ENCODE peak calls at places on chromosomes 1 and 21, in ten cellular contexts. One of them, this sample, is unnamed.

GRCh38 chr1:173411835-173412742 is 65.0 kb upstream of the PRDX6 start:
- DNase-seq in left lung: no peak
- DNase-seq in psoas muscle: no peak
- DNase-seq in fibroblast of lung: peak; percentile 89
- DNase-seq in heart right ventricle: no peak
- DNase-seq in uterus: no peak
- DNase-seq in bronchial epithelial cell: no peak
- DNase-seq in transverse colon: no peak
- DNase-seq in CD8-positive, alpha-beta T cell: no peak
- DNase-seq in glutamatergic neuron: no peak
- DNase-seq in this sample: no peak

GRCh38 chr1:53320646-53321045 is 7.2 kb downstream of the LRP8 start:
- DNase-seq in heart right ventricle: no peak
- DNase-seq in CD8-positive, alpha-beta T cell: no peak
- DNase-seq in transverse colon: no peak
- DNase-seq in fibroblast of lung: no peak
- DNase-seq in glutamatergic neuron: peak; percentile 12
- DNase-seq in psoas muscle: no peak
- DNase-seq in bronchial epithelial cell: no peak
- DNase-seq in left lung: peak; percentile 15
- DNase-seq in uterus: no peak
- DNase-seq in this sample: no peak

GRCh38 chr1:224095867-224096266 is 18.0 kb upstream of the FBXO28 start:
- DNase-seq in transverse colon: no peak
- DNase-seq in uterus: no peak
- DNase-seq in heart right ventricle: no peak
- DNase-seq in psoas muscle: no peak
- DNase-seq in bronchial epithelial cell: no peak
- DNase-seq in fibroblast of lung: no peak
- DNase-seq in left lung: no peak
- DNase-seq in glutamatergic neuron: no peak
- DNase-seq in CD8-positive, alpha-beta T cell: no peak
- DNase-seq in this sample: no peak

GRCh38 chr1:230123280-230124186 is 56.5 kb downstream of the GALNT2 start:
- DNase-seq in uterus: no peak
- DNase-seq in CD8-positive, alpha-beta T cell: no peak
- DNase-seq in transverse colon: no peak
- DNase-seq in psoas muscle: no peak
- DNase-seq in heart right ventricle: no peak
- DNase-seq in bronchial epithelial cell: no peak
- DNase-seq in glutamatergic neuron: no peak
- DNase-seq in fibroblast of lung: peak; percentile 70
- DNase-seq in left lung: no peak
- DNase-seq in this sample: no peak

GRCh38 chr1:116254776-116255175 is 118.3 kb upstream of the ATP1A1 start:
- DNase-seq in psoas muscle: no peak
- DNase-seq in fibroblast of lung: peak; percentile 1
- DNase-seq in glutamatergic neuron: no peak
- DNase-seq in uterus: no peak
- DNase-seq in bronchial epithelial cell: peak; percentile 38
- DNase-seq in transverse colon: peak; percentile 79
- DNase-seq in CD8-positive, alpha-beta T cell: no peak
- DNase-seq in heart right ventricle: no peak
- DNase-seq in left lung: no peak
- DNase-seq in this sample: no peak

GRCh38 chr21:25952306-25952705 is 217.5 kb downstream of the GABPA start:
- DNase-seq in left lung: no peak
- DNase-seq in glutamatergic neuron: no peak
- DNase-seq in fibroblast of lung: no peak
- DNase-seq in CD8-positive, alpha-beta T cell: no peak
- DNase-seq in transverse colon: no peak
- DNase-seq in bronchial epithelial cell: no peak
- DNase-seq in heart right ventricle: no peak
- DNase-seq in uterus: no peak
- DNase-seq in psoas muscle: no peak
- DNase-seq in this sample: no peak

GRCh38 chr1:64062941-64063581 is 140.4 kb upstream of the UBE2U start:
- DNase-seq in heart right ventricle: no peak
- DNase-seq in left lung: no peak
- DNase-seq in transverse colon: no peak
- DNase-seq in psoas muscle: no peak
- DNase-seq in bronchial epithelial cell: no peak
- DNase-seq in glutamatergic neuron: no peak
- DNase-seq in fibroblast of lung: peak; percentile 40
- DNase-seq in CD8-positive, alpha-beta T cell: no peak
- DNase-seq in uterus: no peak
- DNase-seq in this sample: no peak

GRCh38 chr1:197437891-197438853 is 170.1 kb downstream of the CRB1 start:
- DNase-seq in transverse colon: no peak
- DNase-seq in psoas muscle: no peak
- DNase-seq in glutamatergic neuron: no peak
- DNase-seq in left lung: no peak
- DNase-seq in fibroblast of lung: peak; percentile 82
- DNase-seq in heart right ventricle: no peak
- DNase-seq in CD8-positive, alpha-beta T cell: no peak
- DNase-seq in uterus: no peak
- DNase-seq in bronchial epithelial cell: no peak
- DNase-seq in this sample: no peak

GRCh38 chr1:162324391-162324790 is 52.3 kb downstream of the SPATA46 start:
- DNase-seq in left lung: no peak
- DNase-seq in transverse colon: no peak
- DNase-seq in heart right ventricle: no peak
- DNase-seq in bronchial epithelial cell: no peak
- DNase-seq in psoas muscle: no peak
- DNase-seq in CD8-positive, alpha-beta T cell: no peak
- DNase-seq in uterus: no peak
- DNase-seq in glutamatergic neuron: no peak
- DNase-seq in fibroblast of lung: peak; percentile 65
- DNase-seq in this sample: no peak

GRCh38 chr1:162317659-162318058 is 59.0 kb downstream of the SPATA46 start:
- DNase-seq in bronchial epithelial cell: no peak
- DNase-seq in left lung: no peak
- DNase-seq in psoas muscle: no peak
- DNase-seq in transverse colon: no peak
- DNase-seq in fibroblast of lung: no peak
- DNase-seq in glutamatergic neuron: no peak
- DNase-seq in CD8-positive, alpha-beta T cell: no peak
- DNase-seq in uterus: no peak
- DNase-seq in heart right ventricle: no peak
- DNase-seq in this sample: no peak

GRCh38 chr1:162323023-162323422 is 53.6 kb downstream of the SPATA46 start:
- DNase-seq in CD8-positive, alpha-beta T cell: no peak
- DNase-seq in fibroblast of lung: peak; percentile 24
- DNase-seq in uterus: no peak
- DNase-seq in transverse colon: no peak
- DNase-seq in bronchial epithelial cell: no peak
- DNase-seq in left lung: no peak
- DNase-seq in heart right ventricle: no peak
- DNase-seq in psoas muscle: no peak
- DNase-seq in glutamatergic neuron: no peak
- DNase-seq in this sample: no peak

GRCh38 chr1:162319510-162320160 is 57.0 kb downstream of the SPATA46 start:
- DNase-seq in glutamatergic neuron: peak; percentile 22
- DNase-seq in left lung: no peak
- DNase-seq in heart right ventricle: no peak
- DNase-seq in transverse colon: no peak
- DNase-seq in bronchial epithelial cell: peak; percentile 45
- DNase-seq in CD8-positive, alpha-beta T cell: no peak
- DNase-seq in psoas muscle: no peak
- DNase-seq in fibroblast of lung: peak; percentile 85
- DNase-seq in uterus: no peak
- DNase-seq in this sample: no peak

GRCh38 chr1:162321809-162322422 is 54.7 kb downstream of the SPATA46 start:
- DNase-seq in CD8-positive, alpha-beta T cell: no peak
- DNase-seq in psoas muscle: no peak
- DNase-seq in left lung: no peak
- DNase-seq in glutamatergic neuron: no peak
- DNase-seq in uterus: no peak
- DNase-seq in transverse colon: peak; percentile 20
- DNase-seq in bronchial epithelial cell: no peak
- DNase-seq in fibroblast of lung: no peak
- DNase-seq in heart right ventricle: no peak
- DNase-seq in this sample: no peak
- TF ChIP-seq CTCF in CD8-positive, alpha-beta T cell: no peak
- TF ChIP-seq CTCF in psoas muscle: no peak
- TF ChIP-seq CTCF in left lung: no peak
- TF ChIP-seq CTCF in glutamatergic neuron: no peak
- TF ChIP-seq CTCF in uterus: no peak
- TF ChIP-seq CTCF in transverse colon: no peak
- TF ChIP-seq CTCF in bronchial epithelial cell: no peak
- TF ChIP-seq CTCF in fibroblast of lung: no peak
- TF ChIP-seq CTCF in heart right ventricle: no peak
- TF ChIP-seq CTCF in this sample: no peak

GRCh38 chr1:119136401-119136800 is 4.1 kb downstream of the WARS2 start:
- DNase-seq in CD8-positive, alpha-beta T cell: no peak
- DNase-seq in transverse colon: no peak
- DNase-seq in fibroblast of lung: peak; percentile 63
- DNase-seq in uterus: no peak
- DNase-seq in psoas muscle: no peak
- DNase-seq in heart right ventricle: no peak
- DNase-seq in left lung: no peak
- DNase-seq in glutamatergic neuron: no peak
- DNase-seq in bronchial epithelial cell: peak; percentile 82
- DNase-seq in this sample: no peak
- TF ChIP-seq CTCF in CD8-positive, alpha-beta T cell: no peak
- TF ChIP-seq CTCF in transverse colon: no peak
- TF ChIP-seq CTCF in fibroblast of lung: no peak
- TF ChIP-seq CTCF in uterus: no peak
- TF ChIP-seq CTCF in psoas muscle: no peak
- TF ChIP-seq CTCF in heart right ventricle: no peak
- TF ChIP-seq CTCF in left lung: no peak
- TF ChIP-seq CTCF in glutamatergic neuron: no peak
- TF ChIP-seq CTCF in bronchial epithelial cell: no peak
- TF ChIP-seq CTCF in this sample: no peak

DNA sequence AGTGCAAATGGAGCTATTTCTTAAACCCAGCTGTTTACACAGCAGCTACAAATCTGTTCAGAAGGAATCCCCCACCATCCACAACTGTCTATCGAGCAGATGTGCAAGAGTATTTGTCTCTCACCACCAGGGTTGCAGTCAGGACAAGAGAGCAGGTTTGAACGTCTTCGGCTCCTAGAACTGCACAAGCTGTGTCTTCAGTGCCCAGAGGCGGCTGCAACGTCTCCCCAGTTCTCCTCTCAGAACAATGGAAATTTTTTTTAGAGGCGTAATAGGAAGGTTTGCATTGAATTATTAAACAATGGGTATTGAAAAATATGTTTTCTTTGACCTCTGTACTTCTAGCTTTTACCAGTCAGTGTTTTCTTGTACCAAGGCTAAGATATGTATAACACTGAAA is 7.3 kb downstream of the OVAAL start:
- DNase-seq in heart right ventricle: no peak
- DNase-seq in glutamatergic neuron: no peak
- DNase-seq in bronchial epithelial cell: no peak
- DNase-seq in uterus: no peak
- DNase-seq in CD8-positive, alpha-beta T cell: no peak
- DNase-seq in psoas muscle: no peak
- DNase-seq in transverse colon: no peak
- DNase-seq in left lung: no peak
- DNase-seq in fibroblast of lung: no peak
- DNase-seq in this sample: no peak
- TF ChIP-seq CTCF in heart right ventricle: no peak
- TF ChIP-seq CTCF in glutamatergic neuron: no peak
- TF ChIP-seq CTCF in bronchial epithelial cell: no peak
- TF ChIP-seq CTCF in uterus: no peak
- TF ChIP-seq CTCF in CD8-positive, alpha-beta T cell: no peak
- TF ChIP-seq CTCF in psoas muscle: no peak
- TF ChIP-seq CTCF in transverse colon: no peak
- TF ChIP-seq CTCF in left lung: no peak
- TF ChIP-seq CTCF in fibroblast of lung: no peak
- TF ChIP-seq CTCF in this sample: no peak

GRCh38 chr1:70487471-70487840 is 76.4 kb downstream of the CTH start:
- DNase-seq in transverse colon: no peak
- DNase-seq in fibroblast of lung: no peak
- DNase-seq in CD8-positive, alpha-beta T cell: no peak
- DNase-seq in uterus: no peak
- DNase-seq in glutamatergic neuron: no peak
- DNase-seq in left lung: no peak
- DNase-seq in bronchial epithelial cell: no peak
- DNase-seq in psoas muscle: no peak
- DNase-seq in heart right ventricle: no peak
- DNase-seq in this sample: no peak

GRCh38 chr1:70485624-70486023 is 74.6 kb downstream of the CTH start:
- DNase-seq in heart right ventricle: no peak
- DNase-seq in glutamatergic neuron: no peak
- DNase-seq in uterus: no peak
- DNase-seq in transverse colon: no peak
- DNase-seq in CD8-positive, alpha-beta T cell: no peak
- DNase-seq in fibroblast of lung: no peak
- DNase-seq in psoas muscle: no peak
- DNase-seq in left lung: no peak
- DNase-seq in bronchial epithelial cell: no peak
- DNase-seq in this sample: no peak

GRCh38 chr1:70490153-70490552 is 79.1 kb downstream of the CTH start:
- DNase-seq in uterus: no peak
- DNase-seq in CD8-positive, alpha-beta T cell: no peak
- DNase-seq in heart right ventricle: no peak
- DNase-seq in fibroblast of lung: no peak
- DNase-seq in left lung: no peak
- DNase-seq in psoas muscle: no peak
- DNase-seq in glutamatergic neuron: no peak
- DNase-seq in transverse colon: no peak
- DNase-seq in bronchial epithelial cell: no peak
- DNase-seq in this sample: no peak

GRCh38 chr1:70486676-70487470 is 75.8 kb downstream of the CTH start:
- DNase-seq in heart right ventricle: no peak
- DNase-seq in psoas muscle: peak; percentile 21
- DNase-seq in transverse colon: no peak
- DNase-seq in bronchial epithelial cell: peak; percentile 70
- DNase-seq in fibroblast of lung: peak; percentile 96
- DNase-seq in glutamatergic neuron: no peak
- DNase-seq in left lung: no peak
- DNase-seq in CD8-positive, alpha-beta T cell: no peak
- DNase-seq in uterus: peak; percentile 69
- DNase-seq in this sample: no peak

DNA sequence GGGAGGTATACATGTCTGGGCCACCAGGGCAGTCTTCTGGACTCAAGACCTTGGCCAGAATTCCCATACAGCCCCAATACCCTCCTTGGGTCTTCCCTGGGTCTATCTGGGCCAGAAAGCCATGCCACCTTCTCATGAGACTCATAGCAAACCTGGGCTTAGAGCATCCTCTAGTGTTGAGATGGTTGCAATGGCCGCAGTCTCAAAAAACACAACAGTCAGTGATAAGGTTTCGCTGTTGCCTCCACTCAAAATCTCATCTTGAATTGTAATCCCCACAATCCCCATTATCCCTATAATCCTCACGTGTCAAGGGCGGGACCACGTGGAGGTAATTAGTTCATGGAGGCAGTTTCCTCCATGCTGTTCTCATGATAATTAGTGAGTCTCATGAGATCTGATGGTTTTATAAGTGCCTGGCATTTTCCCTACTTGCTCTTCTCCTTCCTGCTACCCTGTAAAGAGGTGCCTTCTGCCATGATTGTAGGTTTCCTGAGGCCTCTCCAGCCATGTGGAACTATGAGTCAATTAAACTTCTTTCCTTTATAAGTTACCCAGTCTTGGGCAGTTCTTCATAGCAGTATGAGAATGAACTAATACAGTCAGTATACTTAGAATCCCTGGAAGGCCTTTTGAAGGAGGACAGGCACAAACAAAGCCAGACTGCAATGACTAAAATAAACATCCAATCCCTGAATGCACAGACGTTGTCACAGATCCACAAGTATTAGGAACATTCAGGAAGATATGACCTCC is 77.0 kb downstream of the CTH start:
- DNase-seq in CD8-positive, alpha-beta T cell: no peak
- DNase-seq in heart right ventricle: no peak
- DNase-seq in bronchial epithelial cell: peak; percentile 49
- DNase-seq in left lung: no peak
- DNase-seq in transverse colon: peak; percentile 14
- DNase-seq in glutamatergic neuron: no peak
- DNase-seq in fibroblast of lung: peak; percentile 31
- DNase-seq in psoas muscle: no peak
- DNase-seq in uterus: no peak
- DNase-seq in this sample: no peak
- TF ChIP-seq CTCF in CD8-positive, alpha-beta T cell: peak; percentile 25
- TF ChIP-seq CTCF in heart right ventricle: peak; percentile 56
- TF ChIP-seq CTCF in bronchial epithelial cell: peak; percentile 86
- TF ChIP-seq CTCF in left lung: peak; percentile 12
- TF ChIP-seq CTCF in transverse colon: peak; percentile 53
- TF ChIP-seq CTCF in glutamatergic neuron: peak; percentile 16
- TF ChIP-seq CTCF in fibroblast of lung: peak; percentile 52
- TF ChIP-seq CTCF in psoas muscle: peak; percentile 22
- TF ChIP-seq CTCF in uterus: no peak
- TF ChIP-seq CTCF in this sample: peak; percentile 56